ENCODE peak calls at places on chromosomes 3 and 15, in five cellular contexts. K is mesendoderm, W is H1, F is H9, V is neuronal stem cell. A is an unnamed sample.

GRCh38 chr3:33668618-33669017 is 49.4 kb downstream of the CLASP2 start:
- DNase-seq in W (no peak), V (no peak), K (no peak), F (no peak), A (no peak)

GRCh38 chr3:126573492-126574117 is 14.9 kb upstream of the C3orf22 start:
- DNase-seq in W (no peak), V (no peak), F (no peak), K (no peak), A (no peak)

GRCh38 chr15:86432861-86433260 is 353.2 kb downstream of the AGBL1 start:
- DNase-seq in F (no peak), K (no peak), W (no peak), V (no peak), A (peak)

GRCh38 chr15:69457304-69458280 is 5.0 kb downstream of the RPLP1 start:
- DNase-seq in K (peak), F (no peak), W (no peak), V (no peak), A (peak)

GRCh38 chr3:106006001-106006400 is 137.2 kb upstream of the CBLB start:
- DNase-seq in V (no peak), K (peak), F (no peak), W (no peak), A (peak)

GRCh38 chr3:128447561-128448013 is 19.1 kb downstream of the DNAJB8 start:
- DNase-seq in V (no peak), F (no peak), K (no peak), W (no peak), A (no peak)

GRCh38 chr3:30290479-30290878 is 315.9 kb upstream of the TGFBR2 start:
- DNase-seq in V (no peak), F (peak), K (no peak), W (no peak), A (no peak)

GRCh38 chr3:50211930-50212329 is 6.9 kb downstream of the SLC38A3 start:
- DNase-seq in V (no peak), W (no peak), K (no peak), F (no peak), A (peak)

GRCh38 chr15:95105229-95105628 is 873.9 kb downstream of the MCTP2 start:
- DNase-seq in W (no peak), V (no peak), K (peak), F (no peak), A (peak)

GRCh38 chr3:39150803-39151631 is 2.4 kb downstream of the CSRNP1 start:
- DNase-seq in V (peak), K (peak), W (no peak), F (peak), A (peak)

GRCh38 chr3:155805802-155806618 is at the start of gene C3orf33:
- DNase-seq in F (peak), V (peak), K (peak), W (no peak), A (peak)

GRCh38 chr3:123156276-123156995 is 45.3 kb upstream of the SEC22A start:
- DNase-seq in K (no peak), W (no peak), V (no peak), F (peak), A (no peak)

GRCh38 chr3:107367353-107367752 is 9.9 kb upstream of the CCDC54 start:
- DNase-seq in V (no peak), F (no peak), K (peak), W (no peak), A (peak)

GRCh38 chr15:84034831-84035753 is 200.5 kb upstream of the GOLGA6L4 start:
- DNase-seq in K (peak), V (no peak), F (peak), W (no peak), A (peak)

GRCh38 chr15:78340243-78341056 is at the start of gene CRABP1:
- DNase-seq in F (peak), K (peak), W (no peak), V (no peak), A (no peak)

GRCh38 chr3:155676252-155676981 is 68.5 kb downstream of the PLCH1 start:
- DNase-seq in V (no peak), W (peak), F (no peak), K (peak), A (peak)

GRCh38 chr3:58874795-58875194 is 175.0 kb downstream of the CFAP20DC start:
- DNase-seq in K (no peak), W (no peak), V (no peak), F (no peak), A (no peak)

GRCh38 chr15:38560456-38560926 is 4.1 kb downstream of the RASGRP1 start:
- DNase-seq in F (no peak), W (no peak), K (no peak), V (no peak), A (no peak)

GRCh38 chr15:41115652-41116115 is 396 bp downstream of the INO80 start:
- DNase-seq in F (no peak), W (no peak), V (peak), K (peak), A (peak)

GRCh38 chr15:63469190-63469589 is 35.2 kb upstream of the USP3 start:
- DNase-seq in V (no peak), W (no peak), K (no peak), F (no peak), A (no peak)

GRCh38 chr3:118666-119065 is 77.9 kb upstream of the CHL1 start:
- DNase-seq in V (no peak), K (no peak), W (no peak), F (no peak), A (no peak)

GRCh38 chr15:46091860-46092450 is 457.1 kb downstream of the SQOR start:
- DNase-seq in W (peak), F (peak), V (peak), K (peak), A (peak)

GRCh38 chr3:5784656-5785055 is 597.1 kb downstream of the EDEM1 start:
- DNase-seq in F (no peak), V (no peak), K (no peak), W (no peak), A (no peak)

GRCh38 chr3:149564079-149564478 is 89.6 kb downstream of the TM4SF4 start:
- DNase-seq in W (no peak), K (no peak), F (no peak), V (no peak), A (peak)

GRCh38 chr15:100466073-100466472 is 62.7 kb downstream of the CERS3 start:
- DNase-seq in W (no peak), V (no peak), F (no peak), K (no peak), A (no peak)

GRCh38 chr3:25144430-25144829 is 283.6 kb upstream of the RARB start:
- DNase-seq in V (no peak), F (no peak), K (no peak), W (no peak), A (no peak)

GRCh38 chr3:136074546-136074945 is 109.0 kb downstream of the PPP2R3A start:
- DNase-seq in V (no peak), W (no peak), K (no peak), F (no peak), A (no peak)
- H4K8ac ChIP-seq in V (no peak), W (no peak), K (no peak), F (no peak), A (no peak)

GRCh38 chr3:162710332-162711112 is 1213.9 kb downstream of the OTOL1 start:
- DNase-seq in W (no peak), F (no peak), V (no peak), K (no peak), A (no peak)
- H2BK5ac ChIP-seq in W (no peak), F (no peak), V (no peak), K (no peak), A (no peak)

GRCh38 chr3:141403576-141403975 is 35.3 kb downstream of the ZBTB38 start:
- DNase-seq in K (no peak), W (no peak), F (no peak), V (no peak), A (no peak)
- H4K8ac ChIP-seq in K (no peak), W (no peak), F (no peak), V (no peak), A (no peak)

GRCh38 chr15:73993211-73993994 is 1.1 kb upstream of the PML start:
- DNase-seq in K (no peak), W (no peak), V (no peak), F (no peak), A (no peak)

GRCh38 chr15:73994912-73995622 is 551 bp downstream of the PML start:
- DNase-seq in K (peak), W (no peak), V (no peak), F (no peak), A (peak)

GRCh38 chr15:73992594-73992898 is 451 bp upstream of the STOML1 start:
- DNase-seq in W (no peak), F (no peak), K (no peak), V (no peak), A (no peak)

GRCh38 chr15:73996267-73996666 is 1.8 kb downstream of the PML start:
- DNase-seq in V (no peak), F (no peak), W (no peak), K (no peak), A (no peak)

DNA sequence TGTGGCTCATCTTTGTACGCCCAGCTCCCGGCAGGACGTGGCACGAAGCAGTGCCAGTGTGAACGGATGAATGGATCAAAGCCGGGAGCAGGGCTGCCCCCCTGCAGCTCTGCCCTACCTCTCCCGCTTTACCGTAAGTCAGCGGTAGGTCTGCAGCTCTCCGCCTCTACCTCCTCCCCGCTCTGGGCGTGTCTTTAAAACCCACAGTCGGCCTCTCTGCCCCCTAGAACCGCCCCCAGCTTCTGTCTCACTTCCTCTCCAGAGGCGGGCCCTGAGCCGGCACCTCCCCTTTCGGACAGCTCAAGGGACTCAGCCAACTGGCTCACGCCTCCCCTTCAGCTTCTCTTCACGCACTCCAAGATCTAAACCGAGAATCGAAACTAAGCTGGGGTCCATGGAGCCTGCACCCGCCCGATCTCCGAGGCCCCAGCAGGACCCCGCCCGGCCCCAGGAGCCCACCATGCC is at the start of gene PML:
- DNase-seq in V (peak), F (peak), K (peak), W (peak), A (peak)
- H2BK5ac ChIP-seq in V (peak), F (no peak), K (no peak), W (peak), A (peak)

DNA sequence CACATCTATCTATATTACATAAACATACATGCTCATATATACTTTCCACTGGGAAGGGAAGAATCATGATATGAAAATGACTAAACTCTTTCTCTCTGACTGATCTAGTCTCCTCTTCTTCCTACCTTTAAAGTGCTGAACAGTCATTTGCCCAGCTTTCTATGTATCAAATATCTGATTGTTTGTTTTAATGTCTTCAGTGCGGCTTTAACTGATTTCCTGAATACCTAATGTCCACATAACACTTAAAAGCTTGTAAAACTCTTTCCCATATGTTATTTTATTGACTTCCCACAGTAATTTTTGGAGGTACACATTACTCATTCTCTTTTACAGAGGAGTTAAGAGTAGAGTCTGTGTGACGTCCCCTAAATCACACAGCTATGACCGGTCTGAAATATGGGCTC is 28.2 kb downstream of the CPOX start:
- DNase-seq in V (no peak), F (no peak), K (no peak), W (no peak), A (no peak)
- H4K8ac ChIP-seq in V (no peak), F (no peak), K (no peak), W (no peak), A (no peak)

DNA sequence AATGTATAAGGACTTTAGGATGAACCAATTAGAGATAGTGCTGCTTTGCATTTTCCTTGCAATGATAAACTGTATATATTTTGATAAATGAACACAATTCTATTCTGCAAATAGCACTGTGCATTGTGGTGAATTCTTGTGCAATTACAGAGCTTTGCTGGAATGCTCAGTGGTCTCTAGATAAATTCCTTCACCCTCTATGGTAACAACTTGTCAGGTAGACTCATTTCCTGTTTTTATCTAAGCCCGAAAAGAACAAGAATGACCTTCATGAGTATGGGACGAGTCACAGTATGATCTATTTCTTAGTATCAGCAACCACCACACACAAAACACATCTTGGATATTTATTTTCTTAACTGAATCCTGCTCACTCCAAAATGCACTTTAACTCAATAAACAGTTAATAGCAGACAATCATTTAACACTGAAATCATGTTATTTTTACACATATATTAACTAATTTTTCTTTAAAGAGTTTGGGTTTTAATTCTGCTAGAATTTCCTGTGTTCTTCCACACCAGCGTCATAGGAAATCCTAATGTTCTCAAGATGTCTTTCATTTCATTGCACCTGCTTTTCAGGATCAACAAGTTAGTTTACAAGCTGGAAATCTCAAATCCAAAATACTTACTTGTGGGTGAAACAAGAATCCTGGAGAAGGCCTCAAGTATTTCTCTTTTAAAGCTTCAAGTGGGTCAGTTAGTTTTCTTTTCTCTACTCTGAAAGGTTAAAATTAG is 551.2 kb downstream of the MECOM start:
- DNase-seq in F (no peak), W (no peak), V (no peak), K (peak), A (peak)
- H2BK5ac ChIP-seq in F (no peak), W (no peak), V (no peak), K (no peak), A (no peak)

GRCh38 chr3:16011376-16011775 is 163.1 kb upstream of the GALNT15 start:
- DNase-seq in K (no peak), V (no peak), W (no peak), F (no peak), A (no peak)

GRCh38 chr3:16013563-16013962 is 160.9 kb upstream of the GALNT15 start:
- DNase-seq in W (no peak), K (no peak), F (no peak), V (no peak), A (no peak)

GRCh38 chr3:16012086-16012485 is 162.4 kb upstream of the GALNT15 start:
- DNase-seq in F (no peak), W (no peak), V (no peak), K (no peak), A (no peak)
- H4K8ac ChIP-seq in F (no peak), W (no peak), V (no peak), K (no peak), A (no peak)

GRCh38 chr15:90233701-90234518 is at the start of the genes CIB1 and GDPGP1:
- DNase-seq in K (peak), W (peak), F (peak), V (peak), A (peak)
- H2BK5ac ChIP-seq in K (no peak), W (no peak), F (no peak), V (peak), A (peak)

GRCh38 chr3:186569779-186570095 is 783 bp upstream of the DNAJB11 start:
- DNase-seq in W (no peak), V (no peak), K (no peak), F (no peak), A (no peak)

GRCh38 chr3:186571644-186572013 is 1.1 kb downstream of the DNAJB11 start:
- DNase-seq in K (no peak), V (no peak), W (no peak), F (no peak), A (no peak)

GRCh38 chr3:186570941-186571643 is 572 bp downstream of the DNAJB11 start:
- DNase-seq in V (no peak), W (no peak), K (no peak), F (no peak), A (no peak)

GRCh38 chr3:186567072-186567921 is at the start of gene TBCCD1:
- DNase-seq in K (peak), V (peak), F (peak), W (peak), A (peak)

GRCh38 chr3:186570096-186570940 is at the start of gene DNAJB11:
- DNase-seq in V (peak), W (peak), F (peak), K (peak), A (peak)
- H4K8ac ChIP-seq in V (no peak), W (peak), F (no peak), K (no peak), A (peak)